ENCODE peak calls at places on chromosomes 5 and 9, in five cellular contexts. J, Q, R, I and L are unnamed samples.

GRCh38 chr5:124678478-124678877 is 68.0 kb downstream of the ZNF608 start:
- DNase-seq in J (no peak), Q (no peak), R (peak; percentile 55), I (no peak), L (no peak)

GRCh38 chr5:82295959-82296557 is 17.9 kb upstream of the RPS23 start:
- DNase-seq in J (no peak), Q (no peak), R (no peak), I (no peak), L (no peak)

GRCh38 chr5:133257977-133258376 is 206.2 kb downstream of the HSPA4 start:
- DNase-seq in J (no peak), Q (no peak), R (no peak), I (no peak), L (no peak)

GRCh38 chr9:99266136-99267023 is 44.3 kb downstream of the SEC61B start:
- DNase-seq in J (peak; percentile 67), Q (peak; percentile 63), R (peak; percentile 66), I (peak; percentile 32), L (peak; percentile 72)

GRCh38 chr9:70111641-70112236 is 68.1 kb downstream of the MAMDC2 start:
- DNase-seq in J (no peak), Q (no peak), R (no peak), I (no peak), L (no peak)

GRCh38 chr5:158884827-158885512 is 214.7 kb downstream of the EBF1 start:
- DNase-seq in J (no peak), Q (no peak), R (no peak), I (no peak), L (no peak)

GRCh38 chr9:68969538-68969937 is 44.4 kb downstream of the PRKACG start:
- DNase-seq in J (no peak), Q (no peak), R (no peak), I (no peak), L (no peak)

GRCh38 chr5:65539827-65540226 is 23.1 kb downstream of the CENPK start:
- DNase-seq in J (no peak), Q (no peak), R (no peak), I (no peak), L (no peak)

GRCh38 chr9:89883401-89884341 is 278.9 kb downstream of the GADD45G start:
- DNase-seq in J (no peak), Q (peak; percentile 11), R (no peak), I (no peak), L (peak; percentile 44)

GRCh38 chr5:2542821-2543220 is 208.7 kb downstream of the IRX2 start:
- DNase-seq in J (no peak), Q (no peak), R (no peak), I (no peak), L (no peak)

GRCh38 chr9:75001719-75002421 is 26.2 kb downstream of the CARNMT1 start:
- DNase-seq in J (peak; percentile 67), Q (no peak), R (no peak), I (no peak), L (no peak)

GRCh38 chr5:32277782-32278181 is 35.0 kb downstream of the MTMR12 start:
- DNase-seq in J (no peak), Q (no peak), R (no peak), I (no peak), L (no peak)

GRCh38 chr9:116213673-116214047 is 60.1 kb downstream of the PAPPA start:
- DNase-seq in J (no peak), Q (no peak), R (no peak), I (no peak), L (no peak)

GRCh38 chr5:65837139-65837538 is 89.2 kb upstream of the ERBIN start:
- DNase-seq in J (no peak), Q (no peak), R (no peak), I (no peak), L (no peak)

GRCh38 chr5:108238461-108238860 is 143.4 kb downstream of the FBXL17 start:
- DNase-seq in J (no peak), Q (no peak), R (no peak), I (no peak), L (no peak)

GRCh38 chr5:67648201-67648671 is 451.6 kb upstream of the CD180 start:
- DNase-seq in J (no peak), Q (peak; percentile 30), R (peak; percentile 85), I (no peak), L (no peak)

GRCh38 chr5:150519560-150519945 is 11.6 kb downstream of the NDST1 start:
- DNase-seq in J (no peak), Q (no peak), R (no peak), I (no peak), L (no peak)

GRCh38 chr5:56656816-56657740 is 158.3 kb upstream of the MAP3K1 start:
- DNase-seq in J (no peak), Q (no peak), R (no peak), I (no peak), L (no peak)

GRCh38 chr9:113564804-113565237 is 101.3 kb downstream of the RGS3 start:
- DNase-seq in J (no peak), Q (peak; percentile 74), R (peak; percentile 85), I (no peak), L (no peak)

GRCh38 chr5:149485655-149486615 is 65.3 kb downstream of the CSNK1A1 start:
- DNase-seq in J (no peak), Q (peak; percentile 79), R (peak; percentile 94), I (no peak), L (peak; percentile 97)

GRCh38 chr9:134418354-134418753 is 92.1 kb downstream of the RXRA start:
- DNase-seq in J (no peak), Q (no peak), R (no peak), I (no peak), L (no peak)

GRCh38 chr5:62284946-62285891 is 20.8 kb upstream of the KIF2A start:
- DNase-seq in J (no peak), Q (no peak), R (no peak), I (no peak), L (no peak)

GRCh38 chr5:39164529-39165402 is 54.6 kb downstream of the FYB1 start:
- DNase-seq in J (no peak), Q (no peak), R (no peak), I (no peak), L (no peak)

GRCh38 chr5:116442095-116442534 is 132.5 kb downstream of the SEMA6A start:
- DNase-seq in J (no peak), Q (peak; percentile 46), R (peak; percentile 53), I (no peak), L (no peak)

GRCh38 chr9:75889977-75890540 is 414 bp upstream of the PCSK5 start:
- DNase-seq in J (no peak), Q (peak; percentile 28), R (peak; percentile 49), I (no peak), L (peak; percentile 81)

GRCh38 chr5:157603333-157604190 is 28.0 kb upstream of the ADAM19 start:
- DNase-seq in J (no peak), Q (no peak), R (no peak), I (peak; percentile 28), L (no peak)

GRCh38 chr5:73853091-73853490 is 227.1 kb downstream of the ARHGEF28 start:
- DNase-seq in J (no peak), Q (no peak), R (no peak), I (no peak), L (no peak)

GRCh38 chr5:34686762-34687268 is 30.7 kb downstream of the RAI14 start:
- DNase-seq in J (no peak), Q (peak; percentile 86), R (peak; percentile 90), I (no peak), L (peak; percentile 93)

GRCh38 chr5:43120720-43121564 is at the start of gene ZNF131:
- DNase-seq in J (peak; percentile 94), Q (peak; percentile 97), R (peak; percentile 96), I (peak; percentile 97), L (peak; percentile 84)

GRCh38 chr5:14364576-14365472 is 216.8 kb upstream of the OTULINL start:
- DNase-seq in J (no peak), Q (peak; percentile 54), R (no peak), I (no peak), L (no peak)

GRCh38 chr5:84228266-84228665 is 156.4 kb downstream of the EDIL3 start:
- DNase-seq in J (no peak), Q (no peak), R (no peak), I (no peak), L (no peak)

GRCh38 chr5:84231390-84231789 is 153.3 kb downstream of the EDIL3 start:
- DNase-seq in J (no peak), Q (no peak), R (no peak), I (no peak), L (no peak)

GRCh38 chr5:84229045-84229444 is 155.6 kb downstream of the EDIL3 start:
- DNase-seq in J (no peak), Q (no peak), R (no peak), I (no peak), L (no peak)

GRCh38 chr5:84227221-84227620 is 157.5 kb downstream of the EDIL3 start:
- DNase-seq in J (no peak), Q (no peak), R (no peak), I (no peak), L (no peak)
- H3K4me3 ChIP-seq in J (no peak overlapping the region), Q (no peak overlapping the region), R (no peak overlapping the region), I (no peak overlapping the region), L (no peak overlapping the region)

GRCh38 chr9:127555830-127556820 is 56.0 kb upstream of the STXBP1 start:
- DNase-seq in J (no peak), Q (peak; percentile 70), R (peak; percentile 81), I (peak; percentile 31), L (peak; percentile 65)
- H3K4me1 ChIP-seq in J (peaks cover 38% of the 10 kb centered on the region), Q (peaks cover 69% of the 10 kb centered on the region), R (peaks cover 63% of the 10 kb centered on the region), I (peaks cover 52% of the 10 kb centered on the region), L (peaks cover 20% of the 10 kb centered on the region)

DNA sequence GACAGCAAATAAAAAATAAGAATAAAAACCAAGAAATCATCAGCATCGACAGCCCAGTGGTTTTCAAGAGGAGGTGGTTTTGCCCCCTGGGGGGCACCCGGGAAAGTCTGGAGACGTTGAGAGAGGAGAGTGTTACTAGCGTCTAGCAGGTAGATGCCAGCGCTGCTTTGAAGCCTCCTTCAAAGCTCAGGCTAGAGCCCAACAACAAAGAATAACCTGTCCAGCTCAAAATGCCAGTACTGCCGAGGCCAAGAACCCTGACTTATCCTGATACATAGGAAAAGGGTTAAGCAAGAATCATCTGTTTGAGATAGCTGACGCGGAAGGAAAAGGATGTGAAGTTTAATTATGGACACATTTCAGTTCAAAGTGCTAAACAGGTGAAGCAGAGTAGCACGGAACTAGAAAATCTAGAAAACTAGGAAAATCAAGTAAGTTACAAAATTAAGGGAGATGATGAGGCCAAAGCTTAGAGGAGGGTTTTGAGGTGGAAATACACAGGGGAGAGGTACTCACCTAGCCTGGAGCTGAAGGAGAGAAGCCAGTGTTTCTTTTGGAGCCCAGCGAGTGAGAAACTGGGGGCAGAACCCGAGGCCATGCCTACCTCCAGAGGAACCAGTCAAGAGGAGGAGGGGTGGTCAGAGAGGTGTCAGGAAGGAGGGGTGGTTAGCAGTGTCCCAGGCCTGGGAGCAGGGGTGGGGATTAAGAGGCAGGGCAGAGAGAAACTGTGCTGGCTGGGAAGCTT is 121.0 kb upstream of the RETREG1 start:
- DNase-seq in J (no peak), Q (no peak), R (no peak), I (no peak), L (no peak)
- H3K4me3 ChIP-seq in J (no peak overlapping the region), Q (no peak overlapping the region), R (no peak overlapping the region), I (no peak overlapping the region), L (no peak overlapping the region)

DNA sequence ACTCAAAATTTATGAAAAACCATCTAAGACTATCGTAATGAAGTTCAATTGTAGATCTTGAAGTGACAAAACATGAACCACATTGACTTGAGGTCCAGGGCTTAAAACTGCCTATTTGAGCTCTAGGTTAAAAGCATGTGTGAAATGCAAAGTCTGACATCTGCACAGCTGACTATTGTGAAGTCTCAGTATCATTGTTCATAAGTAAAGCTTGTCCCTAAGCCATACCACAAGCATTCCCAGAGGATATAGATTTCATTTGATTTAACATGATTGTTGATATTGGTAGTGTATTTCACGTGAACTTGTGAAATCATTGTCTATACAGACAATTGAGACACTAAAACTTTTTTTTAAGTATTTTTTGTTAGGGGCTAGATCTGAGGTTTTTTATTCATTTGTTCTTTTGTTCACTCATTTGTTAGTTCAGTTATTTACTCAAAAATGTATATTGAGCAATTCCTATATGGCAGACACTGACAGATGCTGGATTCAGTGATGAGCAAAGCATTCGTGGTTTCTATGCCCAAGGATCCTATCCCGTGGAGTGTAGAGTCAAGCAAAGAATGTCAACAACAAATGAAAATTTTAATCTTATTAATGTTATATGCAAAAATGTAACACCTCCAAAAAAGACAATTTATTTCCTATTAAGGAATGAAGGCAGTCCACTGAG is 485.2 kb downstream of the RAB3C start:
- DNase-seq in J (no peak), Q (no peak), R (no peak), I (no peak), L (no peak)
- H3K4me1 ChIP-seq in J (peaks cover under 1% of the 10 kb centered on the region), Q (peaks cover 5% of the 10 kb centered on the region), R (no peaks in the 10 kb centered on the region), I (no peaks in the 10 kb centered on the region), L (no peaks in the 10 kb centered on the region)